ENCODE peak calls at places on chromosomes 16 and 17, in seven cellular contexts. S, Z, N, R, L, J and D are unnamed samples.

GRCh38 chr17:55264640-55265298 is at the start of gene HLF:
- DNase-seq in N (peak), J (peak), S (peak), L (peak), R (peak), Z (peak), D (peak)

GRCh38 chr16:2609827-2610470 is 72.1 kb downstream of the PDPK1 start:
- DNase-seq in L (no peak), R (no peak), J (no peak), S (no peak), Z (no peak), N (no peak), D (no peak)

GRCh38 chr16:15913046-15913698 is 24.8 kb upstream of the CEP20 start:
- DNase-seq in Z (no peak), L (no peak), S (no peak), J (no peak), N (no peak), R (no peak), D (no peak)

GRCh38 chr17:627051-627450 is 87.6 kb downstream of the VPS53 start:
- DNase-seq in R (no peak), J (no peak), N (no peak), Z (no peak), L (no peak), S (no peak), D (no peak)

GRCh38 chr17:11545002-11545401 is 53.3 kb upstream of the DNAH9 start:
- DNase-seq in R (no peak), S (no peak), N (no peak), L (no peak), Z (no peak), J (no peak), D (no peak)

GRCh38 chr16:73064227-73064995 is 16.5 kb upstream of the ZFHX3 start:
- DNase-seq in R (no peak), N (no peak), J (no peak), S (no peak), Z (no peak), L (peak), D (no peak)

GRCh38 chr16:70342016-70342415 is 4.7 kb upstream of the DDX19A start:
- DNase-seq in R (no peak), N (no peak), J (peak), L (no peak), Z (no peak), S (no peak), D (no peak)

GRCh38 chr16:1264257-1265089 is 8.6 kb downstream of the TPSD1 start:
- DNase-seq in J (no peak), L (no peak), S (no peak), R (no peak), N (no peak), Z (no peak), D (no peak)

GRCh38 chr17:10549108-10549842 is at the start of gene MYH2:
- DNase-seq in R (no peak), Z (no peak), S (no peak), J (peak), N (no peak), L (no peak), D (no peak)

GRCh38 chr16:14338969-14339368 is 267.9 kb downstream of the MRTFB start:
- DNase-seq in Z (no peak), J (no peak), N (no peak), L (no peak), R (no peak), S (no peak), D (no peak)

GRCh38 chr17:78995022-78995760 is 14.4 kb downstream of the CANT1 start:
- DNase-seq in Z (no peak), J (no peak), R (no peak), N (no peak), L (no peak), S (no peak), D (peak)

GRCh38 chr17:6120351-6120750 is 50.2 kb downstream of the WSCD1 start:
- DNase-seq in L (no peak), J (no peak), S (no peak), Z (no peak), N (no peak), R (no peak), D (no peak)

GRCh38 chr16:19307587-19308241 is 22.2 kb downstream of the CLEC19A start:
- DNase-seq in Z (no peak), J (peak), R (peak), L (no peak), N (no peak), S (no peak), D (no peak)

GRCh38 chr17:77072670-77073069 is 68.1 kb upstream of the SEC14L1 start:
- DNase-seq in J (no peak), R (no peak), N (no peak), L (no peak), Z (no peak), S (no peak), D (no peak)

GRCh38 chr17:75894049-75894742 is 2.6 kb downstream of the TRIM65 start:
- DNase-seq in J (no peak), R (no peak), S (no peak), N (no peak), L (no peak), Z (no peak), D (no peak)

GRCh38 chr16:47731252-47731651 is 270.1 kb downstream of the PHKB start:
- DNase-seq in Z (no peak), L (peak), R (no peak), S (no peak), N (no peak), J (no peak), D (no peak)

GRCh38 chr16:62041401-62041800 is 5.2 kb upstream of the CDH8 start:
- DNase-seq in J (peak), R (peak), S (peak), Z (no peak), N (peak), L (peak), D (no peak)

GRCh38 chr16:70428178-70428998 is 10.5 kb downstream of the ST3GAL2 start:
- DNase-seq in S (peak), J (peak), L (peak), R (peak), Z (no peak), N (peak), D (peak)

GRCh38 chr16:48531011-48531962 is 78.7 kb downstream of the N4BP1 start:
- DNase-seq in J (no peak), R (no peak), N (no peak), S (peak), Z (no peak), L (no peak), D (no peak)

GRCh38 chr17:33120103-33120502 is 128.5 kb downstream of the SPACA3 start:
- DNase-seq in N (no peak), J (no peak), Z (no peak), R (no peak), S (peak), L (peak), D (no peak)

GRCh38 chr16:31528726-31529397 is 1.2 kb downstream of the AHSP start:
- DNase-seq in J (peak), R (no peak), L (peak), N (no peak), Z (no peak), S (peak), D (no peak)

GRCh38 chr17:14331200-14331981 is 30.5 kb downstream of the HS3ST3B1 start:
- DNase-seq in J (no peak), L (no peak), Z (no peak), N (no peak), R (no peak), S (no peak), D (no peak)

GRCh38 chr16:2973081-2973480 is 3.9 kb downstream of the PAQR4 start:
- DNase-seq in L (no peak), S (no peak), J (no peak), N (no peak), Z (no peak), R (no peak), D (no peak)

GRCh38 chr17:17033466-17033865 is 8.8 kb upstream of the MPRIP start:
- DNase-seq in L (no peak), R (no peak), N (no peak), J (no peak), S (no peak), Z (no peak), D (no peak)

GRCh38 chr17:64357191-64357981 is 33.3 kb downstream of the PECAM1 start:
- DNase-seq in J (no peak), R (no peak), S (no peak), Z (no peak), N (no peak), L (peak), D (no peak)

GRCh38 chr17:72598705-72599104 is 477.9 kb downstream of the SOX9 start:
- DNase-seq in N (no peak), S (no peak), Z (no peak), J (no peak), R (no peak), L (no peak), D (no peak)

GRCh38 chr17:78135858-78136500 is 5.4 kb downstream of the TMC8 start:
- DNase-seq in Z (no peak), S (no peak), L (no peak), R (no peak), N (no peak), J (no peak), D (no peak)

GRCh38 chr17:59107306-59107670 is 608 bp upstream of the TRIM37 start:
- DNase-seq in R (no peak), Z (no peak), J (no peak), S (no peak), N (no peak), L (no peak), D (no peak)

GRCh38 chr17:32588982-32589381 is 102.2 kb downstream of the CDK5R1 start:
- DNase-seq in N (no peak), L (no peak), Z (no peak), S (no peak), R (no peak), J (no peak), D (no peak)

GRCh38 chr17:60170835-60171752 is 21.3 kb downstream of the CA4 start:
- DNase-seq in L (no peak), N (no peak), S (no peak), J (no peak), Z (peak), R (no peak), D (no peak)

GRCh38 chr17:44362964-44363612 is 565 bp downstream of the FAM171A2 start:
- DNase-seq in S (peak), N (peak), R (no peak), L (no peak), Z (no peak), J (peak), D (peak)

GRCh38 chr17:57106107-57106835 is 21.2 kb downstream of the AKAP1 start:
- DNase-seq in J (no peak), R (peak), L (no peak), N (no peak), S (no peak), Z (no peak), D (no peak)

GRCh38 chr16:58198739-58199411 is 969 bp upstream of the CSNK2A2 start:
- DNase-seq in R (no peak), J (no peak), S (no peak), Z (no peak), N (no peak), L (no peak), D (no peak)

GRCh38 chr16:88466949-88467348 is 13.9 kb downstream of the ZFPM1 start:
- DNase-seq in L (no peak), N (no peak), J (no peak), Z (no peak), S (no peak), R (no peak), D (no peak)

GRCh38 chr17:74452841-74453661 is 13.4 kb upstream of the CD300A start:
- DNase-seq in J (no peak), S (peak), R (no peak), L (no peak), N (no peak), Z (no peak), D (no peak)

GRCh38 chr17:19897901-19898300 is 30.2 kb upstream of the ULK2 start:
- DNase-seq in R (no peak), Z (no peak), J (no peak), S (peak), L (peak), N (no peak), D (no peak)

GRCh38 chr16:8631373-8631772 is 9.9 kb downstream of the METTL22 start:
- DNase-seq in N (no peak), S (no peak), J (no peak), Z (no peak), L (no peak), R (no peak), D (no peak)

GRCh38 chr16:8639694-8640093 is 18.2 kb downstream of the METTL22 start:
- DNase-seq in J (no peak), Z (no peak), N (no peak), R (no peak), S (no peak), L (no peak), D (no peak)

GRCh38 chr16:8632675-8633182 is 11.2 kb downstream of the METTL22 start:
- DNase-seq in R (no peak), Z (no peak), S (no peak), J (no peak), L (no peak), N (no peak), D (no peak)

GRCh38 chr16:8631818-8632217 is 10.3 kb downstream of the METTL22 start:
- DNase-seq in R (no peak), Z (no peak), N (no peak), S (no peak), J (no peak), L (no peak), D (no peak)

GRCh38 chr16:8634991-8635736 is 13.7 kb downstream of the METTL22 start:
- DNase-seq in L (peak), J (peak), R (peak), Z (no peak), S (peak), N (no peak), D (no peak)
- TF ChIP-seq CTCF in L (peak), J (peak), R (peak), Z (peak), S (peak), N (no peak), D (peak)

DNA sequence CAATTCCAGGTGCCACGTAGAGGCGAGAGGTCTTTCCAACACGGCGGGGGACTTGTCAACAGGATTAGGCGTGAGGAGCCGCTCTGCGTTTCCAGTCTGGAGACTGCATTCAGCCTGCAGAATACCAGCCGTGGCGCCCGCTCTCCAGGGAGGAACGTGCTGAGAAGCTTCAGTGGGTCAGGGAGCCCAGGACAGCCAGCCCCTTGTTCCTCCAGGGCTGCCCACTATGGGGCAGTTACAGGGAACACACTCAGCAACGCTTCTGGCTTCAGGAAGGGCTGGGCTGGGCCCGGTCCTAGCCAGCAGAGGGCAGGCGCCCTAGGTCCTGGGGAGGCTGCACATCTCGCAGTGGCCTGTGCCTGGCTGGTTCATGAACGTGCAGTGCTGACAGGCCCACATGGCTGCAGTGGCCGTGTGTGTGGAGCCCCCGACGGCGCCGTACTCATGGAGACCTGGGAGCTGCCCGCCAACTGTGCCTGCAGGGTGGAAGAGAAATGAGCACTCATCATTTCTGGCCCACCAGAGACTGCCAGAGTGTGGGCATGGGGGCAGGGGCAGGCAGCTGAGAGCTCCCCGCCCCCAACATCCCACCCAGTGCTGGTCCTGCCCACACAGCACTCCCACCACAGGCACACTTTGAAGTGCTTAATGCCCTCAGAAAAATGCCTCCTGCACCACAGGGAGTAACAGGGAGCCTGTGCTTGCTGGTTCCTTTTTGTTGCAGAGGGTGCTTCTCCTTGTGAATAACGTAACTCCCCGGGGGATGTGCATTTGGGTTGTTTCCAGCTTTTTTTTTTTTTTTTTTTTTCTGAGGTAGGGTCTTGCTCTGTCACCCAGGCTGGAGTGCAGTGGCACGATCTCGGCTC is 7.0 kb upstream of the FAAP100 start:
- DNase-seq in J (no peak), R (no peak), L (no peak), S (no peak), Z (peak), N (no peak), D (no peak)
- TF ChIP-seq CTCF in J (peak), R (no peak), L (peak), S (no peak), Z (peak), N (no peak), D (no peak)

DNA sequence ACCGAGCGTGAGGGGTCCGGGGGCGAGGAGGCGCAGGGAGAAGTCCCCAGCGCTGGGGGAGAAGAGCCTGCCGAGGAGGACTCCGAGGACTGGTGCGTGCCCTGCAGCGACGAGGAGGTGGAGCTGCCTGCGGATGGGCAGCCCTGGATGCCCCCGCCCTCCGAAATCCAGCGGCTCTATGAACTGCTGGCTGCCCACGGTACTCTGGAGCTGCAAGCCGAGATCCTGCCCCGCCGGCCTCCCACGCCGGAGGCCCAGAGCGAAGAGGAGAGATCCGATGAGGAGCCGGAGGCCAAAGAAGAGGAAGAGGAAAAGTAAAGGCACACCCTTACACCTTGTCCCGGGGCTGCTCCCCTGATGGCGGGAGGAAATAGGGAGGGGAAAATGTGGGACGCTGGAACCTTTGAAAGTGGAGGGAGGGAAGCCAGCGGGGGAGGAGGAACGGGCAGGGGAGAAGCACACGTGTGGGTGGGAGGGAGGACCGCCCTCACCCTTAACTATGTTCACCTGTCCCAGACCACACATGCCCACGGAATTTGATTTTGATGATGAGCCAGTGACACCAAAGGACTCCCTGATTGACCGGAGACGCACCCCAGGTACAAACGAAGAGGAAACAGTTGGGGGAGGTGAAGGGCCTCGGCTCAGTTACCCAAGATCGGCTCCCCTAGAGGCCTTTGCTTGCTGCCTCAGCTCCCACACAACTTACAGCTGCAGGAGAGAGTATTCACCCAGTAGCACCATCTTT is 916 bp downstream of the PAGR1 start:
- DNase-seq in J (peak), S (peak), Z (no peak), R (no peak), L (no peak), N (peak), D (no peak)
- TF ChIP-seq CTCF in J (no peak), S (no peak), Z (peak), R (peak), L (no peak), N (no peak), D (no peak)

DNA sequence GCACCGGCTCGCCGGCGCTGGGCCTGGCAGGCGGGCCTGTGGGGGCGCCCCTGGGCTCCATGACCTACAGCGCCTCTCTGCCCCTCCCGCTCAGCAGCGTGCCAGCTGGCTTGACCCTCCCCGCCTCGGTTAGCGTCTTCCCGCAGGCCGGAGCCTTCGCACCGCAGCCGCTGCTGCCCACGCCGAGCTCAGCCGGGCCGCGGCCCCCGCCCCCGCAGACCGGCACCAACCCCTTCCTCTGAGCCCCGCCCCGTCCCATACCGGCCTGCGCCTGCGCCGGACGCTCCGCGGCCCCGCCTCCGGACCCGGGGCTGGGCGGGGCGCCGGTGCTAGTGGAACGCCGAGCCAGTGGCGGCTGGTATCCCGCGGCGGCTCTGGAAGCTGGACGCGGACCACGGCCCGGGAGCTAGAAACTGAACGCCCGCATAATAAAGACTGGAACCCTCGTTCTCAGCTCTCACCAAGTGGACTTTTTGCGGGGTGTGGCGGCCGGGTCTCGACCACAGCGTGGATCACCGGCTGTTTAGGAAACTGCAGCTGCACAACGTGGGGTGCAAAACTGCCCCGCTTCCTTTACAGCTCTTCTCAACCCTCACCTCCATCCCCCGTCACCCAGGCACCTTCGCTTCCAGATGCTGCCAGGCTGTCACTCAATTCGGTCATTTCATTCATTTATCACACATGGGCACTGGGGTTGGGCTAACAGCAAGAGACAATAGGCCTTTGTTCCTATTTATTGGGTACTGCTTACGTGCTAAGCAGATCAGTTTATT is 4.9 kb upstream of the SPATA20 start:
- DNase-seq in L (peak), Z (peak), R (peak), N (peak), S (peak), J (peak), D (peak)
- TF ChIP-seq CTCF in L (no peak), Z (peak), R (peak), N (no peak), S (peak), J (peak), D (peak)

GRCh38 chr16:55035037-55035436 is 104.4 kb downstream of the IRX5 start:
- DNase-seq in Z (no peak), R (peak), S (peak), N (peak), L (no peak), J (peak), D (peak)
- TF ChIP-seq CTCF in Z (peak), R (peak), S (peak), N (peak), L (peak), J (peak), D (peak)

GRCh38 chr16:29819506-29819905 is 756 bp upstream of the MVP start:
- DNase-seq in N (no peak), S (no peak), J (no peak), Z (no peak), L (no peak), R (no peak), D (no peak)
- TF ChIP-seq CTCF in N (no peak), S (peak), J (no peak), Z (no peak), L (no peak), R (no peak), D (no peak)

GRCh38 chr16:59341368-59341767 is 607.3 kb upstream of the GOT2 start:
- DNase-seq in Z (no peak), R (no peak), S (no peak), J (peak), L (no peak), N (no peak), D (no peak)
- TF ChIP-seq CTCF in Z (peak), R (peak), S (no peak), J (no peak), L (no peak), N (no peak), D (no peak)

GRCh38 chr16:21599158-21599993 is at the start of gene METTL9:
- DNase-seq in R (peak), N (peak), S (peak), Z (peak), J (peak), L (peak), D (peak)
- TF ChIP-seq CTCF in R (no peak), N (no peak), S (peak), Z (peak), J (no peak), L (no peak), D (no peak)

GRCh38 chr17:49455226-49455968 is 39.7 kb upstream of the NGFR start:
- DNase-seq in Z (no peak), L (no peak), J (no peak), S (peak), N (no peak), R (no peak), D (no peak)
- TF ChIP-seq CTCF in Z (no peak), L (no peak), J (no peak), S (no peak), N (no peak), R (no peak), D (no peak)